ENCODE peak calls at places on chromosomes 7 and 10, in five cellular contexts. Z is kidney tubule cell, Y is cardiac fibroblast, G is hypothalamus, A is GM19239. J is an unnamed sample.

GRCh38 chr10:69742928-69743602 is 58.6 kb upstream of the COL13A1 start:
- DNase-seq in Z (peak), Y (peak), G (no peak), A (no peak), J (peak)

GRCh38 chr10:71634531-71635164 is 84.9 kb downstream of the C10orf105 start:
- DNase-seq in Z (no peak), Y (no peak), G (peak), A (no peak), J (no peak)

GRCh38 chr7:92634924-92635519 is 44.8 kb upstream of the FAM133B start:
- DNase-seq in Z (peak), Y (peak), G (no peak), A (no peak), J (no peak)

GRCh38 chr10:72058989-72059842 is 29.1 kb downstream of the SPOCK2 start:
- DNase-seq in Z (no peak), Y (peak), G (no peak), A (no peak), J (no peak)

GRCh38 chr10:54682554-54682953 is 118.5 kb downstream of the PCDH15 start:
- DNase-seq in Z (no peak), Y (no peak), G (no peak), A (no peak), J (no peak)

GRCh38 chr7:18570890-18571478 is 75.4 kb downstream of the HDAC9 start:
- DNase-seq in Z (peak), Y (peak), G (no peak), A (no peak), J (no peak)

GRCh38 chr10:88270871-88271713 is 312.0 kb downstream of the RNLS start:
- DNase-seq in Z (peak), Y (peak), G (no peak), A (peak), J (no peak)

GRCh38 chr10:77823811-77824542 is 102.6 kb downstream of the DLG5 start:
- DNase-seq in Z (peak), Y (no peak), G (no peak), A (no peak), J (no peak)

GRCh38 chr7:34373940-34374339 is 284.1 kb upstream of the NPSR1 start:
- DNase-seq in Z (no peak), Y (no peak), G (no peak), A (no peak), J (no peak)

GRCh38 chr10:80191589-80192270 is 13.6 kb downstream of the ANXA11 start:
- DNase-seq in Z (peak), Y (no peak), G (no peak), A (no peak), J (no peak)

GRCh38 chr7:5689716-5690115 is 91.7 kb downstream of the RNF216 start:
- DNase-seq in Z (no peak), Y (peak), G (no peak), A (no peak), J (no peak)